ENCODE peak calls at places on chromosomes 12 and 14, in seven cellular contexts. L, V, X, O, P, Y and H are unnamed samples.

GRCh38 chr12:61750604-61751003 is 509.6 kb upstream of the USP15 start:
- DNase-seq in O (no peak), V (no peak), X (no peak), Y (no peak), P (no peak), L (no peak), H (no peak)

GRCh38 chr12:58491296-58491695 is 429.0 kb downstream of the LRIG3 start:
- DNase-seq in Y (no peak), X (no peak), L (no peak), P (no peak), V (no peak), O (peak; percentile 60), H (no peak)

GRCh38 chr12:57623385-57623784 is 9.6 kb downstream of the B4GALNT1 start:
- DNase-seq in V (no peak), X (no peak), L (no peak), O (no peak), Y (no peak), P (no peak), H (no peak)

GRCh38 chr14:28398501-28398900 is 368.1 kb upstream of the FOXG1 start:
- DNase-seq in L (no peak), Y (no peak), X (no peak), P (no peak), O (no peak), V (no peak), H (no peak)

GRCh38 chr12:114611145-114612018 is 72.6 kb downstream of the TBX3 start:
- DNase-seq in O (no peak), X (no peak), L (no peak), P (no peak), Y (no peak), V (no peak), H (no peak)

GRCh38 chr14:38951451-38951850 is 151.6 kb downstream of the SEC23A start:
- DNase-seq in X (no peak), Y (no peak), P (no peak), O (no peak), L (no peak), V (no peak), H (no peak)

GRCh38 chr12:55728185-55728931 is 451 bp downstream of the CD63 start:
- DNase-seq in P (no peak), L (no peak), Y (no peak), X (peak; percentile 30), V (no peak), O (no peak), H (no peak)

GRCh38 chr12:52521175-52521574 is 981 bp upstream of the KRT5 start:
- DNase-seq in X (no peak), L (no peak), Y (no peak), V (peak; percentile 3), P (no peak), O (no peak), H (no peak)

GRCh38 chr14:101062065-101062450 is 158.5 kb upstream of the RTL1 start:
- DNase-seq in L (no peak), O (no peak), V (no peak), Y (no peak), X (no peak), P (no peak), H (peak; percentile 77)

GRCh38 chr12:83092101-83092500 is 405.4 kb downstream of the TMTC2 start:
- DNase-seq in V (no peak), Y (no peak), O (no peak), P (no peak), X (no peak), L (no peak), H (no peak)

GRCh38 chr12:32477714-32478113 is 78.4 kb downstream of the FGD4 start:
- DNase-seq in V (no peak), O (peak; percentile 26), Y (no peak), P (no peak), X (no peak), L (no peak), H (no peak)

GRCh38 chr14:101960225-101960624 is 4.1 kb upstream of the DYNC1H1 start:
- DNase-seq in L (no peak), X (no peak), V (peak; percentile 45), O (no peak), P (no peak), Y (no peak), H (peak; percentile 27)

GRCh38 chr12:460301-461230 is 827 bp downstream of the B4GALNT3 start:
- DNase-seq in O (no peak), P (no peak), Y (peak; percentile 24), V (peak; percentile 38), L (no peak), X (peak; percentile 30), H (peak; percentile 14)

GRCh38 chr14:52351191-52351560 is 37.1 kb downstream of the PTGER2 start:
- DNase-seq in P (no peak), Y (no peak), O (no peak), X (no peak), V (no peak), L (no peak), H (no peak)

GRCh38 chr12:123085730-123086487 is 65.0 kb downstream of the PITPNM2 start:
- DNase-seq in X (no peak), V (no peak), L (no peak), P (no peak), Y (no peak), O (no peak), H (no peak)

GRCh38 chr12:49687941-49688340 is 19.3 kb downstream of the FMNL3 start:
- DNase-seq in Y (no peak), P (no peak), L (no peak), O (no peak), X (no peak), V (no peak), H (no peak)

GRCh38 chr12:49823951-49824350 is 4.3 kb downstream of the NCKAP5L start:
- DNase-seq in P (no peak), X (no peak), O (no peak), Y (no peak), V (no peak), L (no peak), H (no peak)

GRCh38 chr14:100534528-100535286 is 52.5 kb downstream of the BEGAIN start:
- DNase-seq in L (no peak), X (no peak), O (no peak), V (no peak), P (no peak), Y (no peak), H (no peak)

GRCh38 chr12:119942386-119942785 is 46.6 kb upstream of the BICDL1 start:
- DNase-seq in Y (no peak), X (no peak), P (no peak), V (no peak), L (no peak), O (no peak), H (no peak)

GRCh38 chr12:132275110-132275531 is 54.3 kb downstream of the GALNT9 start:
- DNase-seq in L (peak; percentile 15), Y (no peak), X (no peak), O (no peak), V (no peak), P (peak; percentile 39), H (peak; percentile 48)

GRCh38 chr12:90575995-90576394 is 379.0 kb downstream of the CCER1 start:
- DNase-seq in P (no peak), O (no peak), Y (no peak), L (no peak), X (no peak), V (no peak), H (no peak)

GRCh38 chr14:39050389-39050788 is 52.6 kb downstream of the SEC23A start:
- DNase-seq in O (peak; percentile 47), L (no peak), V (no peak), Y (no peak), P (no peak), X (no peak), H (no peak)

GRCh38 chr14:56816575-56817391 is 6.5 kb upstream of the OTX2 start:
- DNase-seq in L (no peak), V (no peak), O (no peak), X (no peak), Y (no peak), P (no peak), H (no peak)

GRCh38 chr14:61406198-61406597 is 84.8 kb downstream of the PRKCH start:
- DNase-seq in P (no peak), V (no peak), Y (no peak), L (no peak), O (no peak), X (no peak), H (no peak)

GRCh38 chr12:47032644-47033043 is 46.8 kb upstream of the PCED1B start:
- DNase-seq in X (no peak), P (peak; percentile 27), V (peak; percentile 42), L (no peak), Y (no peak), O (no peak), H (no peak)

GRCh38 chr14:106657460-106657859 is 1131.1 kb downstream of the TMEM121 start:
- DNase-seq in O (no peak), X (peak; percentile 57), V (peak; percentile 57), L (no peak), P (no peak), Y (no peak), H (no peak)

GRCh38 chr12:47779301-47779942 is 6.4 kb downstream of the SLC48A1 start:
- DNase-seq in X (peak; percentile 94), O (no peak), P (peak; percentile 85), L (peak; percentile 8), V (peak; percentile 94), Y (peak; percentile 85), H (peak; percentile 98)